ENCODE peak calls at places on chromosomes 1 and 21, in five cellular contexts. J, B, I, P and Z are unnamed samples.

GRCh38 chr1:53585116-53585515 is 125.9 kb downstream of the DMRTB1 start:
- DNase-seq in I (no peak), B (no peak), P (peak; percentile 26), J (no peak), Z (peak; percentile 3)

GRCh38 chr1:18640228-18641004 is 9.8 kb downstream of the PAX7 start:
- DNase-seq in P (no peak), I (no peak), J (no peak), B (no peak), Z (no peak)

GRCh38 chr1:90476411-90476810 is 240.7 kb downstream of the BARHL2 start:
- DNase-seq in B (no peak), P (no peak), I (no peak), J (no peak), Z (no peak)

GRCh38 chr1:89833183-89834077 is 12.6 kb downstream of the LRRC8D start:
- DNase-seq in P (no peak), J (no peak), B (peak; percentile 53), I (peak; percentile 17), Z (no peak)

GRCh38 chr21:42002421-42002958 is 7.7 kb downstream of the ZBTB21 start:
- DNase-seq in P (no peak), I (no peak), B (no peak), J (no peak), Z (no peak)

GRCh38 chr1:158330390-158330789 is 941 bp downstream of the CD1B start:
- DNase-seq in I (no peak), P (no peak), B (no peak), J (no peak), Z (no peak)

GRCh38 chr1:150186789-150187559 is 37.3 kb downstream of the PLEKHO1 start:
- DNase-seq in I (no peak), J (no peak), P (no peak), B (no peak), Z (no peak)

GRCh38 chr1:42456754-42457089 is 379 bp downstream of the PPCS start:
- DNase-seq in B (peak; percentile 65), J (peak; percentile 72), P (peak; percentile 63), I (peak; percentile 61), Z (no peak)

GRCh38 chr21:15279484-15279883 is 214.7 kb upstream of the NRIP1 start:
- DNase-seq in J (no peak), I (no peak), B (no peak), P (no peak), Z (no peak)

GRCh38 chr1:145949219-145949618 is 8.6 kb downstream of the LIX1L start:
- DNase-seq in B (no peak), P (no peak), I (no peak), J (no peak), Z (no peak)

GRCh38 chr1:38788285-38788684 is 71.3 kb downstream of the RRAGC start:
- DNase-seq in B (no peak), J (no peak), P (no peak), I (no peak), Z (no peak)

GRCh38 chr1:169741666-169742394 is 8.0 kb upstream of the SELE start:
- DNase-seq in P (no peak), B (no peak), I (no peak), J (no peak), Z (no peak)

GRCh38 chr1:115123116-115123515 is 33.8 kb upstream of the TSPAN2 start:
- DNase-seq in J (no peak), B (no peak), P (no peak), I (no peak), Z (no peak)

GRCh38 chr21:44039828-44040227 is 27.7 kb downstream of the TRAPPC10 start:
- DNase-seq in J (no peak), B (no peak), I (no peak), P (no peak), Z (no peak)

GRCh38 chr21:38389891-38390290 is 108.4 kb downstream of the ERG start:
- DNase-seq in B (no peak), I (no peak), P (no peak), J (no peak), Z (no peak)

GRCh38 chr1:223772771-223773160 is 60.4 kb downstream of the CAPN2 start:
- DNase-seq in I (no peak), B (no peak), P (no peak), J (no peak), Z (no peak)

GRCh38 chr1:169513208-169513607 is 27.5 kb upstream of the SLC19A2 start:
- DNase-seq in I (no peak), J (no peak), P (no peak), B (no peak), Z (no peak)

GRCh38 chr1:156126701-156127534 is 12.4 kb downstream of the LMNA start:
- DNase-seq in P (peak; percentile 47), I (no peak), J (no peak), B (peak; percentile 49), Z (peak; percentile 75)

GRCh38 chr1:229124471-229125198 is 146.3 kb upstream of the RAB4A start:
- DNase-seq in P (peak; percentile 52), B (peak; percentile 55), J (peak; percentile 67), I (peak; percentile 64), Z (no peak)

GRCh38 chr1:14522331-14523241 is 75.9 kb upstream of the KAZN start:
- DNase-seq in B (peak; percentile 18), I (peak; percentile 41), P (no peak), J (no peak), Z (peak; percentile 69)

GRCh38 chr1:28812669-28813468 is 899 bp downstream of the OPRD1 start:
- DNase-seq in I (no peak), P (no peak), B (no peak), J (no peak), Z (no peak)

GRCh38 chr1:155043259-155043658 is 7.9 kb upstream of the ADAM15 start:
- DNase-seq in P (peak; percentile 55), B (no peak), I (peak; percentile 24), J (peak; percentile 64), Z (no peak)

GRCh38 chr21:23694396-23694795 is 1912.9 kb downstream of the MRPL39 start:
- DNase-seq in J (no peak), P (no peak), I (no peak), B (no peak), Z (no peak)

GRCh38 chr1:160066829-160067720 is 2.9 kb downstream of the KCNJ10 start:
- DNase-seq in I (no peak), B (no peak), J (no peak), P (no peak), Z (peak; percentile 45)

GRCh38 chr21:41671859-41672542 is 94.9 kb downstream of the RIPK4 start:
- DNase-seq in B (no peak), I (no peak), P (no peak), J (no peak), Z (no peak)

GRCh38 chr1:48777219-48777895 is 666 bp upstream of the BEND5 start:
- DNase-seq in J (no peak), B (no peak), P (peak; percentile 42), I (peak; percentile 48), Z (peak; percentile 22)

GRCh38 chr1:24416666-24417391 is 1.2 kb downstream of the NIPAL3 start:
- DNase-seq in I (no peak), J (no peak), B (no peak), P (no peak), Z (no peak)

GRCh38 chr1:89698020-89698560 is 65.2 kb downstream of the LRRC8C start:
- DNase-seq in I (no peak), J (no peak), P (no peak), B (no peak), Z (no peak)

GRCh38 chr1:115545791-115546733 is 95.7 kb upstream of the VANGL1 start:
- DNase-seq in P (peak; percentile 40), B (peak; percentile 46), J (no peak), I (peak; percentile 67), Z (peak; percentile 25)

GRCh38 chr1:82487778-82488177 is 687.0 kb downstream of the ADGRL2 start:
- DNase-seq in I (no peak), J (no peak), P (no peak), B (no peak), Z (no peak)

GRCh38 chr1:82486969-82487368 is 686.2 kb downstream of the ADGRL2 start:
- DNase-seq in B (no peak), P (no peak), J (no peak), I (no peak), Z (no peak)

GRCh38 chr1:82491301-82491986 is 690.7 kb downstream of the ADGRL2 start:
- DNase-seq in P (no peak), J (no peak), B (no peak), I (no peak), Z (no peak)

GRCh38 chr1:82494117-82494516 is 693.4 kb downstream of the ADGRL2 start:
- DNase-seq in I (no peak), P (no peak), J (no peak), B (no peak), Z (no peak)

DNA sequence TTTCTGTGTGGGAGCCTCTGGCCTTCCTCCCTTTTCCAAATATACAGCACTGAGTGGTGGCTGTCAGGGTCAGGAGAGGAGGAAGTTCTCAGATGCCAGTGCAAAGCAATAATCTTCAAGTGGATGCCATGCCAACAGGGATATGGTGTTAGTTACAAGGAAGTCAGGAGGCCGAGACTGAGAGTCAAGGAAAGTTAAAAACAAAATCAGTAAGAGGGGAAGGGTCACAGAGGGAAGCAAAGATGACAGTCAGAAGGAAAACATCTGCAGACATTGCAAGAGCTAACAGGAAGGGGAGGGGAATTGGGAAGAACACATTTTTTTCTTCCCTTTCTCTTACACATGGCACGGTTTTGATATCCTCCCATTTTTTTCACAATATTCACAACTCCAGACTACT is 691.4 kb downstream of the ADGRL2 start:
- DNase-seq in I (no peak), B (no peak), J (no peak), P (no peak), Z (no peak)
- TF ChIP-seq CTCF in I (no peak), B (no peak), J (no peak), P (no peak), Z (no peak)

GRCh38 chr1:232599178-232600041 is 30.5 kb downstream of the SIPA1L2 start:
- DNase-seq in I (no peak), B (no peak), P (no peak), J (no peak), Z (no peak)
- H3K27ac ChIP-seq in I (no peak overlapping the region), B (no peak overlapping the region), P (no peak overlapping the region), J (no peak overlapping the region), Z (no peak overlapping the region)

DNA sequence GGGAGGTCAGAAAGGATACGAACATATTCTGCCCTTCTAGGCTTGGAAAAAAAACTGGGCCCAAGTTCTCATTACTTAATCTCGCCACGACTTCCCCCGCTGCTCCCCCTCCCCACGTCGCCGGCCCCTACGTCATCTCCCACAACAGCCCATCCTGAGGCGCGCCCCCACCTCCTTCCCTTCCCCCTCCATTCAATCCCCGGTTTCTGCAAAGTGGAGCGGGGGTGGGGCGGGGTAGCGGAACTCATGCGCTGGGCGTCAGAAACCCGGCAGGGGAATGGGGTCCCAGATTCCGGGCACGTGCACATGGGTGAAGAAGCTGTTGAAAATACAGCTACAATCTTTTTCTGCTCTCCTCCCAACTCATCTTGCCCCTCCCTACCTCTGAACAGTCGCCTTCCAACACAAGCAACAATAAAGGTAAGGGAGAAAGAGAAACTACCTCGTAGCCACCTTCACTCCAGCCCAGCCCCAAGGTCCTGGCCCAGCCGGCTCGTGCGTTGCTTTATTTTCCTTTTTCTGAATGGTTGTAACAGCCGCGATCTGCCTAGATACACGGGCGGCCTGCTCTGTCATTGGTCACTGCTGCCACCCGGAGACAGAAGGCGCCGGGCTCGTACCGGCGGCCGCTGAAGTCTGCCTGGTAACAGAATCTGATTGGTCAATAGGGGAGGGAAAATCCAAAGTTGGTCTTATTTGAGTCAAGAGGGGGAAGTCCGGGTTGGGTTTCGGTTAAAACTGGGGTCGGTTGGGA is at the start of gene RFX5:
- DNase-seq in P (peak; percentile 96), I (peak; percentile 95), J (peak; percentile 96), B (peak; percentile 98), Z (peak; percentile 91)
- TF ChIP-seq POLR2A in P (no peak), I (peak; percentile 29), J (peak; percentile 62), B (no peak), Z (peak; percentile 55)

GRCh38 chr21:45873418-45873817 is 108.2 kb upstream of the COL6A1 start:
- DNase-seq in P (no peak), B (no peak), J (peak; percentile 24), I (no peak), Z (no peak)
- TF ChIP-seq CTCF in P (no peak), B (no peak), J (no peak), I (no peak), Z (no peak)